ENCODE peak calls at places on chromosomes 13 and 19, in ten cellular contexts. One of them, this sample, is unnamed.

GRCh38 chr13:84962141-84962750 is 837.0 kb downstream of the SLITRK6 start:
- DNase-seq in uterus: no peak
- DNase-seq in tibial nerve: no peak
- DNase-seq in upper lobe of left lung: no peak
- DNase-seq in effector memory CD4-positive, alpha-beta T cell: no peak
- DNase-seq in stomach: no peak
- DNase-seq in aorta: no peak
- DNase-seq in psoas muscle: no peak
- DNase-seq in brain microvascular endothelial cell: no peak
- DNase-seq in SK-N-SH: no peak
- DNase-seq in this sample: no peak

GRCh38 chr13:86572115-86572514 is 772.9 kb upstream of the SLITRK6 start:
- DNase-seq in uterus: no peak
- DNase-seq in tibial nerve: no peak
- DNase-seq in upper lobe of left lung: no peak
- DNase-seq in effector memory CD4-positive, alpha-beta T cell: no peak
- DNase-seq in stomach: no peak
- DNase-seq in aorta: no peak
- DNase-seq in psoas muscle: no peak
- DNase-seq in brain microvascular endothelial cell: no peak
- DNase-seq in SK-N-SH: no peak
- DNase-seq in this sample: no peak

GRCh38 chr19:45911291-45911690 is 3.3 kb downstream of the NANOS2 start:
- DNase-seq in uterus: no peak
- DNase-seq in tibial nerve: no peak
- DNase-seq in upper lobe of left lung: no peak
- DNase-seq in effector memory CD4-positive, alpha-beta T cell: no peak
- DNase-seq in stomach: no peak
- DNase-seq in aorta: no peak
- DNase-seq in psoas muscle: no peak
- DNase-seq in brain microvascular endothelial cell: no peak
- DNase-seq in SK-N-SH: no peak
- DNase-seq in this sample: no peak

GRCh38 chr19:17933414-17934129 is 757 bp downstream of the CCDC124 start:
- DNase-seq in uterus: no peak
- DNase-seq in tibial nerve: no peak
- DNase-seq in upper lobe of left lung: no peak
- DNase-seq in effector memory CD4-positive, alpha-beta T cell: no peak
- DNase-seq in stomach: no peak
- DNase-seq in aorta: no peak
- DNase-seq in psoas muscle: no peak
- DNase-seq in brain microvascular endothelial cell: peak; percentile 12
- DNase-seq in SK-N-SH: no peak
- DNase-seq in this sample: no peak

GRCh38 chr13:64672751-64673150 is 2557.4 kb downstream of the PCDH9 start:
- DNase-seq in uterus: no peak
- DNase-seq in tibial nerve: no peak
- DNase-seq in upper lobe of left lung: no peak
- DNase-seq in effector memory CD4-positive, alpha-beta T cell: no peak
- DNase-seq in stomach: no peak
- DNase-seq in aorta: no peak
- DNase-seq in psoas muscle: no peak
- DNase-seq in brain microvascular endothelial cell: no peak
- DNase-seq in SK-N-SH: no peak
- DNase-seq in this sample: no peak

GRCh38 chr13:28333204-28333900 is 161.6 kb downstream of the FLT1 start:
- DNase-seq in uterus: no peak
- DNase-seq in tibial nerve: no peak
- DNase-seq in upper lobe of left lung: no peak
- DNase-seq in effector memory CD4-positive, alpha-beta T cell: no peak
- DNase-seq in stomach: no peak
- DNase-seq in aorta: no peak
- DNase-seq in psoas muscle: no peak
- DNase-seq in brain microvascular endothelial cell: no peak
- DNase-seq in SK-N-SH: no peak
- DNase-seq in this sample: no peak

GRCh38 chr13:48660356-48661076 is 6.8 kb downstream of the CYSLTR2 start:
- DNase-seq in uterus: no peak
- DNase-seq in tibial nerve: peak; percentile 31
- DNase-seq in upper lobe of left lung: peak; percentile 44
- DNase-seq in effector memory CD4-positive, alpha-beta T cell: no peak
- DNase-seq in stomach: no peak
- DNase-seq in aorta: no peak
- DNase-seq in psoas muscle: no peak
- DNase-seq in brain microvascular endothelial cell: no peak
- DNase-seq in SK-N-SH: no peak
- DNase-seq in this sample: no peak

GRCh38 chr13:33640832-33641231 is 177.1 kb upstream of the RFC3 start:
- DNase-seq in uterus: no peak
- DNase-seq in tibial nerve: no peak
- DNase-seq in upper lobe of left lung: no peak
- DNase-seq in effector memory CD4-positive, alpha-beta T cell: no peak
- DNase-seq in stomach: no peak
- DNase-seq in aorta: no peak
- DNase-seq in psoas muscle: no peak
- DNase-seq in brain microvascular endothelial cell: no peak
- DNase-seq in SK-N-SH: no peak
- DNase-seq in this sample: no peak

GRCh38 chr13:112725346-112726017 is 35.6 kb downstream of the ATP11A start:
- DNase-seq in uterus: no peak
- DNase-seq in tibial nerve: no peak
- DNase-seq in upper lobe of left lung: peak; percentile 62
- DNase-seq in effector memory CD4-positive, alpha-beta T cell: no peak
- DNase-seq in stomach: no peak
- DNase-seq in aorta: no peak
- DNase-seq in psoas muscle: peak; percentile 47
- DNase-seq in brain microvascular endothelial cell: no peak
- DNase-seq in SK-N-SH: no peak
- DNase-seq in this sample: peak; percentile 45

GRCh38 chr19:12745166-12745897 is 6.3 kb upstream of the BEST2 start:
- DNase-seq in uterus: no peak
- DNase-seq in tibial nerve: no peak
- DNase-seq in upper lobe of left lung: no peak
- DNase-seq in effector memory CD4-positive, alpha-beta T cell: no peak
- DNase-seq in stomach: no peak
- DNase-seq in aorta: no peak
- DNase-seq in psoas muscle: no peak
- DNase-seq in brain microvascular endothelial cell: peak; percentile 33
- DNase-seq in SK-N-SH: no peak
- DNase-seq in this sample: no peak

GRCh38 chr13:44259045-44260042 is 114.3 kb upstream of the SERP2 start:
- DNase-seq in uterus: no peak
- DNase-seq in tibial nerve: peak; percentile 50
- DNase-seq in upper lobe of left lung: peak; percentile 73
- DNase-seq in effector memory CD4-positive, alpha-beta T cell: peak; percentile 25
- DNase-seq in stomach: peak; percentile 41
- DNase-seq in aorta: peak; percentile 82
- DNase-seq in psoas muscle: peak; percentile 41
- DNase-seq in brain microvascular endothelial cell: peak; percentile 89
- DNase-seq in SK-N-SH: peak; percentile 33
- DNase-seq in this sample: no peak

GRCh38 chr13:51122868-51123267 is 11.8 kb upstream of the C13orf42 start:
- DNase-seq in uterus: no peak
- DNase-seq in tibial nerve: no peak
- DNase-seq in upper lobe of left lung: no peak
- DNase-seq in effector memory CD4-positive, alpha-beta T cell: no peak
- DNase-seq in stomach: no peak
- DNase-seq in aorta: no peak
- DNase-seq in psoas muscle: no peak
- DNase-seq in brain microvascular endothelial cell: no peak
- DNase-seq in SK-N-SH: no peak
- DNase-seq in this sample: no peak

GRCh38 chr19:29564574-29565005 is 38.8 kb downstream of the VSTM2B start:
- DNase-seq in uterus: no peak
- DNase-seq in tibial nerve: no peak
- DNase-seq in upper lobe of left lung: no peak
- DNase-seq in effector memory CD4-positive, alpha-beta T cell: no peak
- DNase-seq in stomach: no peak
- DNase-seq in aorta: no peak
- DNase-seq in psoas muscle: no peak
- DNase-seq in brain microvascular endothelial cell: no peak
- DNase-seq in SK-N-SH: no peak
- DNase-seq in this sample: no peak

GRCh38 chr19:19064811-19065745 is 1.3 kb downstream of the SLC25A42 start:
- DNase-seq in uterus: no peak
- DNase-seq in tibial nerve: no peak
- DNase-seq in upper lobe of left lung: no peak
- DNase-seq in effector memory CD4-positive, alpha-beta T cell: no peak
- DNase-seq in stomach: no peak
- DNase-seq in aorta: no peak
- DNase-seq in psoas muscle: no peak
- DNase-seq in brain microvascular endothelial cell: no peak
- DNase-seq in SK-N-SH: peak; percentile 56
- DNase-seq in this sample: no peak

GRCh38 chr19:390386-391198 is 18.4 kb downstream of the C2CD4C start:
- DNase-seq in uterus: no peak
- DNase-seq in tibial nerve: no peak
- DNase-seq in upper lobe of left lung: peak; percentile 10
- DNase-seq in effector memory CD4-positive, alpha-beta T cell: no peak
- DNase-seq in stomach: no peak
- DNase-seq in aorta: peak; percentile 29
- DNase-seq in psoas muscle: no peak
- DNase-seq in brain microvascular endothelial cell: no peak
- DNase-seq in SK-N-SH: peak; percentile 39
- DNase-seq in this sample: no peak

DNA sequence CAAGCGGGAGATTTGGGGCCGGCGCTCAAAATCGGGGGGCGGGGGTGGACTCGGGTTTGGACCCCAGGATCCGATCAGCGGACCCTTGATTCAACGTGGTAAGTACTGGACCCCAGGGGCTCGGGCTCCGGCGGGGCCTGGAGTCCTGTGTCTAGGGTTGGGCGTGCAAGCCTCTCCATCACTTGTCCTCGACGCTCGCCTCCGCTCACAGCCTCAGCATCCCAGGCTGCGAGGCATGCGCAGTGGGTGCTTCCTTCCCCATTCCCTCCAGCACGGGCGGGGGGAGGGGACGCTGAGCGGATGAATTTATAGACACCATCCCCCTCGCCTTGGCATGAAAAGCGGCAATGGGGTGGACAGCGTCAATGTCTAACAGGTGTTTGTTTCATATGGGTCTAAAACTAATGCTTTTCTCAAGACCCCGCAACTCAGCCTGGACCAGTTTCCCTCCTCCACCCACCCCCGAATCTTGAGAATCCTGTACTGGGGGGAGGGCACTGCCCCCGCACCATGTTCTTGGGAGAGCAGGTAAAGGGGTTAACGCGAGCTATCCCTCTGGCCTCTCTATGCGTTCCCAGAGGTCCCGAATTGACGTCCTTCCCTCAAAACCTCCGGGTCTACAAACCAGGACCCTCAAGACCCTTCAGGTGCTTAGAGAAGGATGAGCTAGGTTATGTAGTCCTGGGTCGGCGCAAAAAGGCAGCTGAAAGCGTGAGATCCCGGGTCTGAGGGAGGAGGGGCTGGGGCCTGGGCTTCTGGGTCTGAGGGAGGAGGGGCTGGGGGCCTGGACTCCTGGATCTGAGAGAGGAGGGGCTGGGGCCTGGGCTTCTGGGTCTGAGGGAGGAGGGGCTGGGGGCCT is 556 bp downstream of the CPT1C start:
- DNase-seq in uterus: peak; percentile 73
- DNase-seq in tibial nerve: no peak
- DNase-seq in upper lobe of left lung: no peak
- DNase-seq in effector memory CD4-positive, alpha-beta T cell: no peak
- DNase-seq in stomach: no peak
- DNase-seq in aorta: peak; percentile 76
- DNase-seq in psoas muscle: peak; percentile 72
- DNase-seq in brain microvascular endothelial cell: peak; percentile 61
- DNase-seq in SK-N-SH: peak; percentile 91
- DNase-seq in this sample: no peak
- H3K27me3 ChIP-seq in uterus: no peaks in the 10 kb centered on the region
- H3K27me3 ChIP-seq in tibial nerve: peaks cover 39% of the 10 kb centered on the region
- H3K27me3 ChIP-seq in upper lobe of left lung: no peaks in the 10 kb centered on the region
- H3K27me3 ChIP-seq in effector memory CD4-positive, alpha-beta T cell: peaks cover 8% of the 10 kb centered on the region
- H3K27me3 ChIP-seq in stomach: peaks cover 15% of the 10 kb centered on the region
- H3K27me3 ChIP-seq in aorta: no peaks in the 10 kb centered on the region
- H3K27me3 ChIP-seq in psoas muscle: peaks cover 13% of the 10 kb centered on the region
- H3K27me3 ChIP-seq in brain microvascular endothelial cell: no peaks in the 10 kb centered on the region
- H3K27me3 ChIP-seq in SK-N-SH: no peaks in the 10 kb centered on the region
- H3K27me3 ChIP-seq in this sample: no peaks in the 10 kb centered on the region

GRCh38 chr19:51726049-51726448 is 2.3 kb upstream of the HAS1 start:
- DNase-seq in uterus: peak; percentile 50
- DNase-seq in tibial nerve: no peak
- DNase-seq in upper lobe of left lung: no peak
- DNase-seq in effector memory CD4-positive, alpha-beta T cell: no peak
- DNase-seq in stomach: no peak
- DNase-seq in aorta: peak; percentile 77
- DNase-seq in psoas muscle: peak; percentile 68
- DNase-seq in brain microvascular endothelial cell: peak; percentile 64
- DNase-seq in SK-N-SH: no peak
- DNase-seq in this sample: no peak
- H3K27me3 ChIP-seq in uterus: peaks cover 3% of the 10 kb centered on the region
- H3K27me3 ChIP-seq in tibial nerve: peaks cover 90% of the 10 kb centered on the region
- H3K27me3 ChIP-seq in upper lobe of left lung: no peaks in the 10 kb centered on the region
- H3K27me3 ChIP-seq in effector memory CD4-positive, alpha-beta T cell: peaks cover 4% of the 10 kb centered on the region
- H3K27me3 ChIP-seq in stomach: peaks cover 25% of the 10 kb centered on the region
- H3K27me3 ChIP-seq in aorta: no peaks in the 10 kb centered on the region
- H3K27me3 ChIP-seq in psoas muscle: peaks cover 46% of the 10 kb centered on the region
- H3K27me3 ChIP-seq in brain microvascular endothelial cell: peaks cover 2% of the 10 kb centered on the region
- H3K27me3 ChIP-seq in SK-N-SH: peaks cover 56% of the 10 kb centered on the region
- H3K27me3 ChIP-seq in this sample: peaks cover 85% of the 10 kb centered on the region

GRCh38 chr13:99965329-99966000 is 6.1 kb downstream of the ZIC5 start:
- DNase-seq in uterus: no peak
- DNase-seq in tibial nerve: no peak
- DNase-seq in upper lobe of left lung: no peak
- DNase-seq in effector memory CD4-positive, alpha-beta T cell: no peak
- DNase-seq in stomach: no peak
- DNase-seq in aorta: no peak
- DNase-seq in psoas muscle: no peak
- DNase-seq in brain microvascular endothelial cell: no peak
- DNase-seq in SK-N-SH: no peak
- DNase-seq in this sample: no peak
- H3K27me3 ChIP-seq in uterus: peaks cover 24% of the 10 kb centered on the region
- H3K27me3 ChIP-seq in tibial nerve: peaks cover 97% of the 10 kb centered on the region
- H3K27me3 ChIP-seq in upper lobe of left lung: peaks cover 15% of the 10 kb centered on the region
- H3K27me3 ChIP-seq in effector memory CD4-positive, alpha-beta T cell: peaks cover 82% of the 10 kb centered on the region
- H3K27me3 ChIP-seq in stomach: peaks cover 83% of the 10 kb centered on the region
- H3K27me3 ChIP-seq in aorta: no peaks in the 10 kb centered on the region
- H3K27me3 ChIP-seq in psoas muscle: peaks cover 98% of the 10 kb centered on the region
- H3K27me3 ChIP-seq in brain microvascular endothelial cell: no peaks in the 10 kb centered on the region
- H3K27me3 ChIP-seq in SK-N-SH: peaks cover 76% of the 10 kb centered on the region
- H3K27me3 ChIP-seq in this sample: peaks cover 98% of the 10 kb centered on the region

DNA sequence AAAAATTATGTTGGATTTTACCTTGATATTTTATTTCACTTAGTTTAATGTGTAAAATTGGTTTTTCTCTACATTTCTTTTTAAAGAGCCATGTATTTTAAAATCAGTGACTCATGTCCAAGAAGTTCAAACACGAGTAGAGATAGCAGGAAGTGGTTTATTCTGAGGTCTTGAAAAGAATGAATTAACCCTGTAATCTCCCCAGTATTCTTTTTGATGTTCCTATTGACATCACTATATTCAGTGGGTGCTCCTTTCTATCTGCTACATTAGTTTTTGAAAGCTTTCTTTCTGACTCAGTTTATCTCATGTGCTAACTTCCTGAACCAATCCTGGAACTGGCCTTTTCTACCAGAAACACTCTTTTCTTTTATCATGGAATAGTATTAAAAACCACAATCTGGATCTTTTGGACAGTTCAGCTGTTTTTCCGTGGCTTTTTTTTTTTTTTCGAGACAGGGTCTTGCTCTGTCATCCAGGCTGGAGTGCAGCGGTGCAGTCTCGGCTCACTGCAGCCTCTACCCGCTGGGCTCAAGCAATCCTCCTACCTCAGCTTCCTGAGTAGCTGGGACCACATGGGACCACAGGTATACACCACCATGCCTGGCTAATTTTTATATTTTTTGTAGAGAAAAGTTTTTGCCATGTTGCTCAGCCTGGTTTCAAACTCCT is 114.9 kb downstream of the PCCA start:
- DNase-seq in uterus: no peak
- DNase-seq in tibial nerve: no peak
- DNase-seq in upper lobe of left lung: no peak
- DNase-seq in effector memory CD4-positive, alpha-beta T cell: no peak
- DNase-seq in stomach: no peak
- DNase-seq in aorta: no peak
- DNase-seq in psoas muscle: no peak
- DNase-seq in brain microvascular endothelial cell: peak; percentile 23
- DNase-seq in SK-N-SH: no peak
- DNase-seq in this sample: no peak
- H3K27me3 ChIP-seq in uterus: no peaks in the 10 kb centered on the region
- H3K27me3 ChIP-seq in tibial nerve: no peaks in the 10 kb centered on the region
- H3K27me3 ChIP-seq in upper lobe of left lung: no peaks in the 10 kb centered on the region
- H3K27me3 ChIP-seq in effector memory CD4-positive, alpha-beta T cell: no peaks in the 10 kb centered on the region
- H3K27me3 ChIP-seq in stomach: no peaks in the 10 kb centered on the region
- H3K27me3 ChIP-seq in aorta: no peaks in the 10 kb centered on the region
- H3K27me3 ChIP-seq in psoas muscle: no peaks in the 10 kb centered on the region
- H3K27me3 ChIP-seq in brain microvascular endothelial cell: no peaks in the 10 kb centered on the region
- H3K27me3 ChIP-seq in SK-N-SH: no peaks in the 10 kb centered on the region
- H3K27me3 ChIP-seq in this sample: no peaks in the 10 kb centered on the region